ENCODE peak calls at places on chromosomes 12 and 14, in eight cellular contexts. J is tibial artery, X is cardiac muscle cell, P is upper lobe of right lung, A is adipocyte, E is uterus, B is heart left ventricle, C is IMR-90. G is an unnamed sample. For H3K4me1, the result is how much of the 10 kb centered on the place peaks cover.

GRCh38 chr14:39442293-39442692 is 10.1 kb upstream of the FBXO33 start:
- DNase-seq in J (peak), X (no peak), P (no peak), A (no peak), E (no peak), B (no peak), C (peak), G (no peak)

GRCh38 chr12:46478123-46478522 is 105.5 kb upstream of the SLC38A2 start:
- DNase-seq in J (no peak), X (no peak), P (no peak), A (no peak), E (no peak), B (no peak), C (no peak), G (no peak)

GRCh38 chr14:97388408-97388807 is 591.2 kb downstream of the VRK1 start:
- DNase-seq in J (no peak), X (no peak), P (no peak), A (no peak), E (no peak), B (no peak), C (no peak), G (no peak)

GRCh38 chr14:103712633-103713247 is 2.5 kb downstream of the XRCC3 start:
- DNase-seq in J (no peak), X (no peak), P (no peak), A (no peak), E (no peak), B (no peak), C (no peak), G (no peak)

GRCh38 chr12:48104531-48104930 is 1.3 kb downstream of the SENP1 start:
- DNase-seq in J (no peak), X (no peak), P (no peak), A (no peak), E (no peak), B (no peak), C (no peak), G (no peak)

GRCh38 chr12:130704606-130705005 is 11.5 kb downstream of the RIMBP2 start:
- DNase-seq in J (peak), X (no peak), P (no peak), A (no peak), E (no peak), B (no peak), C (no peak), G (no peak)

GRCh38 chr14:23169622-23170021 is 13.8 kb downstream of the SLC7A8 start:
- DNase-seq in J (no peak), X (no peak), P (no peak), A (no peak), E (no peak), B (no peak), C (no peak), G (no peak)

GRCh38 chr12:131281016-131281415 is 327.3 kb downstream of the ADGRD1 start:
- DNase-seq in J (peak), X (no peak), P (peak), A (no peak), E (no peak), B (peak), C (no peak), G (no peak)

GRCh38 chr14:30339311-30339901 is 219.6 kb upstream of the G2E3 start:
- DNase-seq in J (no peak), X (no peak), P (no peak), A (no peak), E (no peak), B (no peak), C (no peak), G (no peak)

GRCh38 chr12:110536834-110537604 is 34.9 kb downstream of the RAD9B start:
- DNase-seq in J (no peak), X (no peak), P (no peak), A (peak), E (no peak), B (no peak), C (peak), G (no peak)

GRCh38 chr12:110538869-110539622 is 36.9 kb downstream of the RAD9B start:
- DNase-seq in J (no peak), X (no peak), P (no peak), A (no peak), E (no peak), B (no peak), C (no peak), G (no peak)

GRCh38 chr12:110537605-110538409 is 35.7 kb downstream of the RAD9B start:
- DNase-seq in J (no peak), X (peak), P (peak), A (no peak), E (no peak), B (peak), C (no peak), G (peak)

GRCh38 chr12:110543252-110543959 is 39.7 kb downstream of the PPTC7 start:
- DNase-seq in J (peak), X (no peak), P (peak), A (no peak), E (peak), B (peak), C (peak), G (peak)

DNA sequence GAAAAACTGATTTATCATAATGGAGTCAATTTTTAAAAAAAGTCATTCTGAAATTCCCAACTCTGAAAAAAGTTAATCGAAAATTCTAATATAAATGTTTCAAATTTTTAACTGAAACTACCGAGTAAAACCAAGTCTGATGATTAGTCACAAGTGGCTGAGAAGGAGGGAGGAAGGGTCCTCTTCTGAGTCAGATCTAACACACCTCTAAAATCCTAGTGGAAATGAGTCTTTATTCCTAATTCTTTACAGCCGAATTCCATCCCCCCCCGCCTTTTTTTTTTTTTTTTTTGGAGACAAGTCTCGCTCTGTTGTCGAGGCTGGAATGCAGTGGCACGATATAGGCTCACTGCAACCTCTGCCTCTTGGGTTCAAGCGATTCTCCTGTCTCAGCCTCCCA is 37.9 kb downstream of the RAD9B start:
- DNase-seq in J (no peak), X (no peak), P (no peak), A (no peak), E (no peak), B (no peak), C (no peak), G (no peak)
- H3K4me1 ChIP-seq in J (under half), X (half or more), P (under half), A (under half), E (under half), B (under half), C (under half), G (under half)

GRCh38 chr12:124390442-124391116 is 95.7 kb downstream of the RFLNA start:
- DNase-seq in J (peak), X (no peak), P (peak), A (peak), E (peak), B (peak), C (peak), G (no peak)
- H3K4me1 ChIP-seq in J (half or more), X (under half), P (half or more), A (half or more), E (half or more), B (half or more), C (half or more), G (under half)

GRCh38 chr12:52149651-52150241 is 42.1 kb downstream of the KRT80 start:
- DNase-seq in J (no peak), X (no peak), P (no peak), A (no peak), E (no peak), B (no peak), C (no peak), G (no peak)

GRCh38 chr12:52151859-52152783 is 39.7 kb downstream of the KRT80 start:
- DNase-seq in J (peak), X (peak), P (peak), A (peak), E (peak), B (peak), C (peak), G (peak)

GRCh38 chr12:52152905-52153317 is 38.9 kb downstream of the KRT80 start:
- DNase-seq in J (no peak), X (no peak), P (no peak), A (no peak), E (no peak), B (no peak), C (no peak), G (no peak)

GRCh38 chr12:52149182-52149641 is 42.6 kb downstream of the KRT80 start:
- DNase-seq in J (no peak), X (no peak), P (no peak), A (peak), E (no peak), B (no peak), C (no peak), G (no peak)

GRCh38 chr12:52151153-52151858 is 40.5 kb downstream of the KRT80 start:
- DNase-seq in J (no peak), X (no peak), P (no peak), A (no peak), E (no peak), B (no peak), C (no peak), G (no peak)
- H3K4me1 ChIP-seq in J (under half), X (under half), P (under half), A (under half), E (under half), B (under half), C (under half), G (under half)

DNA sequence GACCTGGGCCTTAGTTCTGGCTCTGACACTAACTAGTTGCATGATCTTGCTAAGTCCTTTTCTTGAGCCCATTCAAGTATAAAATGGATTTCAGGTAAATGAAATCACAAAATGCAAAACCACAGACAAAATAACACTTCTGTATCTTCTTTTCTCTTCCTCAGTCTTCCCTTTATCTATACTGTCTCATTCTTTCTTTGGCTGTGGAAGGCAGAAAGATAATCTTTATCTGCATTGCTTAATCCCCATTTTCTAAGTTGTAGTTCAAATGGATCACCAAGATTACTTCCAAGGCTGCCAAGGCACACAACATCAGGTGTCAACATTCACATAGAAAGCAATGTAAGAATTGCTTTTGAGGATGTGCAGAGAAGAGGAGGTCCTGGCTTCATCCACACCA is 30.3 kb downstream of the TESPA1 start:
- DNase-seq in J (no peak), X (no peak), P (no peak), A (no peak), E (no peak), B (no peak), C (no peak), G (no peak)
- H3K4me1 ChIP-seq in J (under half), X (under half), P (under half), A (under half), E (under half), B (under half), C (under half), G (under half)

DNA sequence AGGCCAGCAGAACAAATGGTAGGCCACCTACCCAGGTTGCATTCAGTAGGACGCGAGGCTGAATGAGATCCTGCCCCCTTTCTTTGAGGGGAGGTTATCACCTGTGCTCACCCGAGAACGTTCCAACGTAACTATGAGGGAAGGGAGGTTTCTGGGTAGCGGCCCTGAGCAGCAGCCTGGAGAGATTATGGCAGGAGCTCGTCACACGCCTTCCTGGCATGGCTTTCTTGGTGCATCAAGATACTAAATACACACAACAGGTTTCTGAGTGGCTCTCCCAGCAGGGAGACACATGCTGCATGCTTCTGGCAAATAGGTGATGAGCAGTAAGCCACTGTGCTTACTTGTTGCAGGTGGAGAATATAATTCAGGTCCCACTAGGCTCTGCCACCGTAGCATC is 147.7 kb downstream of the CALM1 start:
- DNase-seq in J (no peak), X (no peak), P (no peak), A (no peak), E (no peak), B (no peak), C (no peak), G (no peak)
- H3K4me1 ChIP-seq in J (under half), X (under half), P (under half), A (under half), E (under half), B (under half), C (under half), G (under half)

GRCh38 chr14:68137704-68138619 is 318.4 kb downstream of the RAD51B start:
- DNase-seq in J (peak), X (peak), P (no peak), A (peak), E (peak), B (no peak), C (peak), G (no peak)

GRCh38 chr14:68140801-68141200 is 321.2 kb downstream of the RAD51B start:
- DNase-seq in J (no peak), X (no peak), P (no peak), A (no peak), E (no peak), B (no peak), C (no peak), G (no peak)

GRCh38 chr14:68141531-68142088 is 322.0 kb downstream of the RAD51B start:
- DNase-seq in J (no peak), X (no peak), P (no peak), A (peak), E (no peak), B (no peak), C (peak), G (no peak)

GRCh38 chr14:68139466-68140110 is 320.0 kb downstream of the RAD51B start:
- DNase-seq in J (no peak), X (no peak), P (no peak), A (peak), E (no peak), B (no peak), C (no peak), G (no peak)

GRCh38 chr14:68140111-68140741 is 320.6 kb downstream of the RAD51B start:
- DNase-seq in J (no peak), X (peak), P (no peak), A (peak), E (peak), B (peak), C (peak), G (peak)
- H3K4me1 ChIP-seq in J (under half), X (under half), P (under half), A (half or more), E (under half), B (under half), C (under half), G (under half)

GRCh38 chr12:31011746-31012567 is 61.7 kb upstream of the DDX11 start:
- DNase-seq in J (no peak), X (no peak), P (peak), A (peak), E (peak), B (no peak), C (no peak), G (no peak)
- H3K4me1 ChIP-seq in J (under half), X (under half), P (under half), A (under half), E (under half), B (under half), C (under half), G (under half)

DNA sequence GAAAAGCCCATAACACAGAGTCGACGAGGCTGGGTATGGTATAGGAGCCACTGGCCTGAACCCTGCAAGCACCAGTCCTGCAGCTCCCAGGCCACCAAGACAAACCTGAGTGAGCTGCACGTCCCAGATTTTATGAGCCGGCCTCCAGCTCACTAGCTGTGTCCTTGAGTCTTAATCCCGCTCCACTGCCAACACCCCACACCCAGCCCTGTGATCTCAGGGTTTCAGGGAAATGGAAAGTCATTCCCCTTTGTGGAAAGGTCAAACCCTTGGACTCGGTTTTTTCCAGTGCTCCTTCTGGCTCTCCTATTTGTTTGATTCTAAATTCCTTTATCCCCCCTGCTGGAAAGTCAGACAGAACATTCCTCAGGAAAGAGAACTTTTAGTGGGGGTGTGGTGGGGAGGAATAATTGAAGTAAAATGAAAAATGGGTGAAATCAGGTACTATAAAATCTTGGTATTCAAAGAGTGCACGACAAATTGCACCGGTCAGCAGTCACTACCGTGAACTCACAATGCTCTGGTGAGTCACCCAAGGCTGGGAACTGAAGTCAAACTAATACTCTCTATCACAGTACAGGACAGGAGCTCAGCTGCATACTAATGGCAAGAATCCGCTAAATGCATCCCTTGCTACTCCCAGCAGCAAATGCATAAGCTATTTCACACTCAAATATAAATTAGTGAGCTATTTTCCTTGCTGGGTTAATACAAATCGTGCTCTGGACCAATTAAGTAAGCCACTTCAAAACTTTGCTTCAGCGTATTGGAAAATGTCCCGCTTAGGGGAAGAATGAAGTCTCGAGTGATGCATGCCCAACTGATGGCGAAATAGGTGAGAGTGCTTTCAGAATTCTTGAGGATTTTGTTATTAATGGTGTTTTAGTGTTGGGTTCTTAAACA is 9.0 kb downstream of the PITPNM2 start:
- DNase-seq in J (peak), X (no peak), P (no peak), A (peak), E (peak), B (no peak), C (peak), G (no peak)
- H3K4me1 ChIP-seq in J (under half), X (under half), P (under half), A (under half), E (under half), B (under half), C (under half), G (under half)